ENCODE peak calls at places on chromosomes 12 and 14, in four cellular contexts. T, X, F and W are unnamed samples.
A peak's percentile ranks its signal among the peaks of the same experiment; 100 is the strongest.

GRCh38 chr14:21614245-21614644 is 20.5 kb downstream of the OR10G2 start:
- DNase-seq in T (no peak), X (no peak), F (no peak), W (no peak)

GRCh38 chr12:63921157-63921556 is 76.7 kb downstream of the SRGAP1 start:
- DNase-seq in X (no peak), F (no peak), T (no peak), W (no peak)

GRCh38 chr12:7155471-7156034 is 25.4 kb downstream of the CLSTN3 start:
- DNase-seq in T (no peak), X (no peak), F (no peak), W (no peak)

GRCh38 chr12:28578833-28579252 is 388.6 kb downstream of the CCDC91 start:
- DNase-seq in X (no peak), T (no peak), F (no peak), W (no peak)

GRCh38 chr14:29144598-29144997 is 378.0 kb downstream of the FOXG1 start:
- DNase-seq in X (no peak), F (no peak), T (no peak), W (no peak)

GRCh38 chr12:75437564-75437963 is 43.0 kb upstream of the GLIPR1 start:
- DNase-seq in T (no peak), F (no peak), X (no peak), W (peak; percentile 18)

GRCh38 chr14:24605435-24606190 is 3.9 kb downstream of the GZMH start:
- DNase-seq in F (no peak), T (peak; percentile 46), X (peak; percentile 33), W (peak; percentile 73)

GRCh38 chr14:105487449-105487985 is 831 bp downstream of the CRIP1 start:
- DNase-seq in T (no peak), F (no peak), X (peak; percentile 31), W (peak; percentile 75)

GRCh38 chr14:62053188-62053587 is 291.0 kb downstream of the SNAPC1 start:
- DNase-seq in T (no peak), F (peak; percentile 21), X (no peak), W (no peak)
- TF ChIP-seq SPI1 in T (no peak), F (no peak), X (no peak), W (no peak)

GRCh38 chr14:92603309-92604257 is 90.0 kb downstream of the RIN3 start:
- DNase-seq in T (no peak), F (no peak), X (no peak), W (no peak)
- TF ChIP-seq POLR2AphosphoS5 in T (no peak), F (no peak), X (no peak), W (no peak)

GRCh38 chr14:73663548-73664212 is 18.9 kb downstream of the DNAL1 start:
- DNase-seq in F (peak; percentile 28), X (no peak), T (no peak), W (no peak)

GRCh38 chr14:73662439-73663056 is 17.8 kb downstream of the DNAL1 start:
- DNase-seq in T (no peak), X (peak; percentile 60), F (no peak), W (no peak)

GRCh38 chr14:73660511-73660910 is 15.7 kb downstream of the DNAL1 start:
- DNase-seq in F (no peak), X (no peak), T (no peak), W (no peak)

GRCh38 chr14:73665130-73665529 is 20.3 kb downstream of the DNAL1 start:
- DNase-seq in F (no peak), T (no peak), X (no peak), W (no peak)

GRCh38 chr14:73661872-73662271 is 17.1 kb downstream of the DNAL1 start:
- DNase-seq in T (no peak), X (no peak), F (no peak), W (no peak)
- TF ChIP-seq SPI1 in T (no peak), X (no peak), F (no peak), W (no peak)

GRCh38 chr12:109711596-109712461 is 1.8 kb upstream of the FAM222A start:
- DNase-seq in X (peak; percentile 50), F (no peak), T (no peak), W (no peak)
- TF ChIP-seq POLR2AphosphoS5 in X (no peak), F (no peak), T (no peak), W (no peak)

GRCh38 chr12:123038486-123038885 is 58.0 kb downstream of the ARL6IP4 start:
- DNase-seq in F (no peak), X (no peak), T (no peak), W (no peak)
- TF ChIP-seq SPI1 in F (no peak), X (no peak), T (no peak), W (no peak)

GRCh38 chr12:42588981-42589464 is 523 bp downstream of the PRICKLE1 start:
- DNase-seq in T (no peak), X (peak; percentile 12), F (no peak), W (peak; percentile 41)

GRCh38 chr12:42588308-42588836 is 1.2 kb downstream of the PRICKLE1 start:
- DNase-seq in F (no peak), X (no peak), T (no peak), W (no peak)

GRCh38 chr12:42585846-42586226 is 3.7 kb downstream of the PRICKLE1 start:
- DNase-seq in F (no peak), T (no peak), X (no peak), W (peak; percentile 51)

GRCh38 chr12:42586268-42586667 is 3.3 kb downstream of the PRICKLE1 start:
- DNase-seq in F (no peak), T (no peak), X (no peak), W (no peak)

GRCh38 chr12:42587564-42588307 is 1.8 kb downstream of the PRICKLE1 start:
- DNase-seq in F (no peak), X (no peak), T (no peak), W (no peak)
- TF ChIP-seq POLR2AphosphoS5 in F (no peak), X (no peak), T (no peak), W (no peak)

GRCh38 chr14:64891839-64892375 is 12.2 kb upstream of the SPTB start:
- DNase-seq in T (no peak), X (peak; percentile 72), F (peak; percentile 36), W (no peak)
- TF ChIP-seq SPI1 in T (no peak), X (no peak), F (no peak), W (no peak)

DNA sequence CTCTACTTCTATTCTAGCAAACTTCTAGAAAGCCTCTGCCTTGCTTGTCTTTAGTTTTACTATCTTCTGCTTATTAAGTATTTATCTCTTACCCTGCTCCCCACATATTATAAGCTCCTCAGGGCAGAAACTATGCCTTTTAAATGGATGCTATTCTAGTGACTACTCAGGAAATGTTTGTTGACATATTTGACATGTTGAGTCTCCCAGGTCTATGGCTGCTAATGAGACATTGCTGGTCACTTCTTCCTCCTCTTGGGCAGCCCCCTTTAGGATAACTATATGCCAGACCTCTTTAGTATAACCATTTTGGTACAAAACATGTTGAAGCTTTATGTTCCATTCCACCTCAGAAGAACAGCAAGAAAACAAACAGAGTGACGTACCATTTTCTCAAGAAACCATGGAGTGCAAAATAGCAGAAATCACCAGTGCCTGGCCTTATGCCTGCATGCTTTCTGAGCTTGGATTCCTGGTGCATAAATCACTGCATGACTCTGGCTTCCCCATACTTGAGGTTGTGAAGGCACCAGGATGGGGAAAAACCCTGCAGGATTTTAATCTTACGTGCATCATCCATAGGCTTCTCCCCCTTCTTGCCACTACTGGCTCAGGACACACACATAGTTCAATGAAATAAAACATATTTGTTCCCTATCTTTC is 202.6 kb downstream of the TMX1 start:
- DNase-seq in F (no peak), T (no peak), X (no peak), W (no peak)
- TF ChIP-seq POLR2AphosphoS5 in F (no peak), T (no peak), X (no peak), W (no peak)

GRCh38 chr12:65808580-65808979 is 15.7 kb upstream of the HMGA2 start:
- DNase-seq in F (no peak), X (no peak), T (no peak), W (no peak)
- TF ChIP-seq SPI1 in F (no peak), X (no peak), T (no peak), W (no peak)

GRCh38 chr12:26242683-26243082 is 47.3 kb downstream of the SSPN start:
- DNase-seq in T (no peak), X (no peak), F (no peak), W (no peak)
- TF ChIP-seq POLR2AphosphoS5 in T (no peak), X (no peak), F (no peak), W (no peak)